ENCODE peak calls at places on chromosome X, in seven cellular contexts. P is endodermal cell, H is NT2/D1, K is brain microvascular endothelial cell, V is cardiac muscle cell, I is foreskin fibroblast, B is BJ. Q is an unnamed sample.

GRCh38 chrX:39953027-39953426 is 144.7 kb downstream of the BCOR start:
- DNase-seq in P (no peak), H (no peak), K (no peak), V (no peak), I (no peak), B (no peak), Q (no peak)

GRCh38 chrX:132086717-132087116 is 41.1 kb downstream of the FRMD7 start:
- DNase-seq in P (no peak), H (no peak), K (peak), V (no peak), I (peak), B (no peak), Q (no peak)

GRCh38 chrX:39815621-39816020 is 282.1 kb downstream of the BCOR start:
- DNase-seq in P (peak), H (no peak), K (no peak), V (peak), I (no peak), B (no peak), Q (no peak)

GRCh38 chrX:12974217-12974796 is 603 bp upstream of the TMSB4X start:
- DNase-seq in P (peak), H (no peak), K (no peak), V (peak), I (peak), B (no peak), Q (peak)

GRCh38 chrX:27966492-27966891 is 14.8 kb downstream of the DCAF8L1 start:
- DNase-seq in P (no peak), H (no peak), K (no peak), V (peak), I (no peak), B (no peak), Q (no peak)

GRCh38 chrX:108167211-108167872 is 75.8 kb downstream of the ATG4A start:
- DNase-seq in P (no peak), H (no peak), K (peak), V (peak), I (no peak), B (no peak), Q (no peak)

GRCh38 chrX:150362599-150363481 is at the start of gene MAMLD1:
- DNase-seq in P (peak), H (no peak), K (peak), V (peak), I (peak), B (no peak), Q (peak)

GRCh38 chrX:124280294-124280902 is 52.1 kb upstream of the TEX13D start:
- DNase-seq in P (no peak), H (no peak), K (no peak), V (no peak), I (no peak), B (no peak), Q (no peak)

GRCh38 chrX:11787564-11787963 is 29.5 kb downstream of the MSL3 start:
- DNase-seq in P (peak), H (peak), K (peak), V (peak), I (peak), B (no peak), Q (peak)

GRCh38 chrX:79081895-79082512 is 62.5 kb upstream of the GPR174 start:
- DNase-seq in P (no peak), H (peak), K (peak), V (peak), I (no peak), B (no peak), Q (no peak)

GRCh38 chrX:72358313-72358712 is 52.6 kb upstream of the CITED1 start:
- DNase-seq in P (no peak), H (no peak), K (peak), V (peak), I (peak), B (no peak), Q (no peak)

GRCh38 chrX:68748030-68748429 is 80.8 kb upstream of the EFNB1 start:
- DNase-seq in P (no peak), H (no peak), K (no peak), V (no peak), I (no peak), B (no peak), Q (no peak)

GRCh38 chrX:134836497-134836968 is 154.3 kb upstream of the SMIM10 start:
- DNase-seq in P (no peak), H (no peak), K (no peak), V (peak), I (peak), B (no peak), Q (no peak)

GRCh38 chrX:39777623-39778025 is 320.1 kb downstream of the BCOR start:
- DNase-seq in P (no peak), H (no peak), K (no peak), V (no peak), I (no peak), B (no peak), Q (no peak)

GRCh38 chrX:130118396-130118795 is 8.1 kb upstream of the ELF4 start:
- DNase-seq in P (no peak), H (no peak), K (peak), V (peak), I (peak), B (no peak), Q (no peak)

GRCh38 chrX:116975517-116975916 is 512.7 kb upstream of the CT83 start:
- DNase-seq in P (no peak), H (no peak), K (no peak), V (no peak), I (no peak), B (no peak), Q (no peak)

GRCh38 chrX:54473993-54474859 is 21.8 kb downstream of the FGD1 start:
- DNase-seq in P (no peak), H (no peak), K (no peak), V (no peak), I (no peak), B (no peak), Q (no peak)

GRCh38 chrX:45697591-45697990 is 496.9 kb upstream of the DIPK2B start:
- DNase-seq in P (no peak), H (no peak), K (peak), V (peak), I (peak), B (no peak), Q (no peak)

GRCh38 chrX:12899506-12899905 is 6.9 kb upstream of the TLR8 start:
- DNase-seq in P (no peak), H (no peak), K (no peak), V (no peak), I (no peak), B (no peak), Q (no peak)

GRCh38 chrX:34300871-34301270 is 168.8 kb upstream of the FAM47A start:
- DNase-seq in P (peak), H (peak), K (peak), V (peak), I (no peak), B (no peak), Q (no peak)

GRCh38 chrX:40504801-40505605 is 75.8 kb upstream of the ATP6AP2 start:
- DNase-seq in P (peak), H (peak), K (peak), V (peak), I (peak), B (peak), Q (no peak)

GRCh38 chrX:123215397-123216089 is 31.5 kb downstream of the GRIA3 start:
- DNase-seq in P (no peak), H (no peak), K (no peak), V (no peak), I (no peak), B (no peak), Q (no peak)

GRCh38 chrX:135513140-135513535 is 7.3 kb upstream of the INTS6L start:
- DNase-seq in P (no peak), H (no peak), K (no peak), V (no peak), I (no peak), B (no peak), Q (no peak)

GRCh38 chrX:54950730-54951375 is 30.2 kb downstream of the TRO start:
- DNase-seq in P (no peak), H (no peak), K (no peak), V (no peak), I (no peak), B (no peak), Q (no peak)

GRCh38 chrX:150225266-150225665 is 137.9 kb upstream of the MAMLD1 start:
- DNase-seq in P (no peak), H (no peak), K (no peak), V (no peak), I (no peak), B (no peak), Q (no peak)

GRCh38 chrX:106726485-106727437 is at the start of gene RNF128:
- DNase-seq in P (peak), H (peak), K (peak), V (peak), I (peak), B (no peak), Q (peak)

GRCh38 chrX:132077912-132078311 is 49.9 kb downstream of the FRMD7 start:
- DNase-seq in P (no peak), H (no peak), K (no peak), V (no peak), I (no peak), B (no peak), Q (no peak)

GRCh38 chrX:43882294-43882681 is at the start of gene MAOB:
- DNase-seq in P (peak), H (peak), K (no peak), V (no peak), I (no peak), B (no peak), Q (peak)

GRCh38 chrX:103531002-103531401 is 11.7 kb upstream of the RAB40A start:
- DNase-seq in P (no peak), H (no peak), K (peak), V (peak), I (peak), B (peak), Q (no peak)

GRCh38 chrX:129823115-129823514 is 20.6 kb downstream of the ZDHHC9 start:
- DNase-seq in P (peak), H (peak), K (no peak), V (peak), I (no peak), B (no peak), Q (peak)

GRCh38 chrX:104270916-104271512 is 16.3 kb upstream of the ESX1 start:
- DNase-seq in P (peak), H (no peak), K (peak), V (peak), I (no peak), B (no peak), Q (peak)

GRCh38 chrX:104112326-104112951 is at the start of gene ZCCHC18:
- DNase-seq in P (peak), H (peak), K (peak), V (peak), I (peak), B (no peak), Q (peak)

GRCh38 chrX:45850775-45851433 is 650.2 kb upstream of the DIPK2B start:
- DNase-seq in P (peak), H (no peak), K (peak), V (peak), I (no peak), B (no peak), Q (peak)

GRCh38 chrX:53374222-53374820 is 48.1 kb downstream of the SMC1A start:
- DNase-seq in P (no peak), H (no peak), K (no peak), V (peak), I (peak), B (no peak), Q (no peak)

GRCh38 chrX:101370888-101371504 is 15.0 kb downstream of the BTK start:
- DNase-seq in P (no peak), H (no peak), K (no peak), V (no peak), I (no peak), B (no peak), Q (no peak)

GRCh38 chrX:107632291-107632690 is 4.0 kb downstream of the PRPS1 start:
- DNase-seq in P (no peak), H (no peak), K (no peak), V (no peak), I (no peak), B (no peak), Q (no peak)

GRCh38 chrX:68833855-68834331 is 5.1 kb downstream of the EFNB1 start:
- DNase-seq in P (peak), H (no peak), K (no peak), V (no peak), I (no peak), B (no peak), Q (peak)

GRCh38 chrX:15514279-15514678 is 13.7 kb downstream of the BMX start:
- DNase-seq in P (no peak), H (no peak), K (no peak), V (no peak), I (no peak), B (no peak), Q (no peak)

GRCh38 chrX:71254092-71254941 is at the start of gene ZMYM3:
- DNase-seq in P (peak), H (peak), K (peak), V (peak), I (peak), B (no peak), Q (peak)
- H3K4me3 ChIP-seq in P (peak), H (peak), K (peak), V (peak), I (peak), B (peak), Q (peak)

DNA sequence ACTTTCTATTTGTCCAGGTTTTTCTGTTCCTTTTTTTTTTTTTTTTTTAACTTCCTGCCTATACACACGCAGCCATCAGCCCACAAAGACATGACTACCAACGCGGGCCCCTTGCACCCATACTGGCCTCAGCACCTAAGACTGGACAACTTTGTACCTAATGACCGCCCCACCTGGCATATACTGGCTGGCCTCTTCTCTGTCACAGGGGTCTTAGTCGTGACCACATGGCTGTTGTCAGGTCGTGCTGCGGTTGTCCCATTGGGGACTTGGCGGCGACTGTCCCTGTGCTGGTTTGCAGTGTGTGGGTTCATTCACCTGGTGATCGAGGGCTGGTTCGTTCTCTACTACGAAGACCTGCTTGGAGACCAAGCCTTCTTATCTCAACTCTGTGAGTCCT is 2.1 kb downstream of the EBP start:
- DNase-seq in P (no peak), H (no peak), K (no peak), V (no peak), I (no peak), B (no peak), Q (no peak)
- H3K4me3 ChIP-seq in P (no peak), H (no peak), K (no peak), V (no peak), I (no peak), B (no peak), Q (no peak)

GRCh38 chrX:1493317-1493856 is 40.7 kb upstream of the ASMTL start:
- DNase-seq in P (no peak), H (no peak), K (no peak), V (no peak), I (no peak), B (no peak), Q (no peak)
- H3K4me3 ChIP-seq in P (no peak), H (no peak), K (no peak), V (no peak), I (no peak), B (no peak), Q (no peak)

GRCh38 chrX:153599192-153600031 is 473 bp upstream of the CCNQ start:
- DNase-seq in P (peak), H (peak), K (peak), V (peak), I (peak), B (peak), Q (peak)
- H3K4me3 ChIP-seq in P (peak), H (peak), K (peak), V (peak), I (peak), B (peak), Q (peak)

GRCh38 chrX:16870861-16871584 is 861 bp upstream of the RBBP7 start:
- DNase-seq in P (peak), H (peak), K (no peak), V (no peak), I (no peak), B (no peak), Q (no peak)

GRCh38 chrX:16869393-16870094 is 618 bp downstream of the RBBP7 start:
- DNase-seq in P (peak), H (peak), K (no peak), V (peak), I (no peak), B (no peak), Q (peak)

GRCh38 chrX:16868920-16869319 is 1.2 kb downstream of the RBBP7 start:
- DNase-seq in P (no peak), H (no peak), K (no peak), V (no peak), I (no peak), B (no peak), Q (no peak)

GRCh38 chrX:16870095-16870860 is at the start of gene RBBP7:
- DNase-seq in P (peak), H (peak), K (peak), V (peak), I (peak), B (peak), Q (peak)

GRCh38 chrX:16867947-16868346 is 2.2 kb downstream of the RBBP7 start:
- DNase-seq in P (no peak), H (no peak), K (no peak), V (no peak), I (no peak), B (no peak), Q (no peak)
- H3K4me3 ChIP-seq in P (peak), H (no peak), K (no peak), V (no peak), I (peak), B (no peak), Q (no peak)

DNA sequence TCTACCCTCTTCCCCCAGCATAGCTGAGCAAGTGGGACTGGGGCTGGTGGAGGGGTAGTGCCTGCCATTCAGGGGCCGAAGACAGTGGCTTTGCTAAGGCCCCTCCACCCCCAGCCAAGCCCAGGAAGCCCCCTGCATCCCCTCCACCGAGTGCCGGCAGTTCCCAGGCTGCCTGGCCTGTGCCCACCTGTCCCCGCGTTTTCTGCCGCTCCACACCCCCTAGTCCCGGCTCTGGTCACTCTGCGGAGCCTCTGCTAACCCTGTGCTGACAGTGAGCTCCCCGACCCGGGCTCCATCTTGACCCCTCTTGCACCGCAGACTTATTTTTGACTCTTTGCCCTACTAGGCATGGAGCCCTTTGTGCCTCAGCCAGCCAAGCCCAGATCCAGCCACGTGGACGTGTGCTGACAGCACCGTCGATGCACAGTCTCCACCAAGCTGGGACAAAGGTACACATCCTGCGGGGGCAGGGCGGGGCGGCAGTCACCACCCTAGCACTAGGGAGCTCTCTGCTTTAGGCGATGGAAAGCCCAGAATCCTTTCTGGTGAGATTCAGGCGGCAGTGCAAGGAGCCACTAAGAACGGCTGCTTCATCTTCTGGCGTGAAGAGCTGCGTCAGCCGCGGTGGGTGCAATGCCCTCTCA is 96.6 kb downstream of the PHKA2 start:
- DNase-seq in P (peak), H (no peak), K (no peak), V (peak), I (no peak), B (no peak), Q (peak)
- H3K4me3 ChIP-seq in P (no peak), H (no peak), K (peak), V (no peak), I (no peak), B (no peak), Q (peak)

DNA sequence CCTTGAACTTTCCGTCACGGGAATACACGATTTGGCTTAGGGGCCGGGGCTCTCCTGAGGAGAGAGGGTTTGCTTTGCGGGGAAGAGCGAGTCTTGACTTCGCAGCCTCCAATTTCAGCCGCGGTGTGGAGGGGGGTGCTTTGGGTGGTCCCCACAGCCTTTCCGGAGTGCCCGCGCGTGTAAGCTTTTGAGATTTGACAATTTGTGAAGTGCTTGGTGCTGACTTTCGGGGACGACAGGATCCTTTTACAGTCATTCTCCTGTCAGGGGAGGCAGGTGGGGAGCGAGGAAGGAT is 361 bp downstream of the SCML1 start:
- DNase-seq in P (no peak), H (no peak), K (no peak), V (no peak), I (no peak), B (no peak), Q (no peak)
- H3K4me3 ChIP-seq in P (peak), H (peak), K (peak), V (peak), I (peak), B (peak), Q (peak)

GRCh38 chrX:17736856-17737706 is at the start of gene SCML1:
- DNase-seq in P (peak), H (peak), K (peak), V (peak), I (peak), B (peak), Q (peak)
- H3K4me3 ChIP-seq in P (peak), H (peak), K (peak), V (peak), I (peak), B (peak), Q (peak)

GRCh38 chrX:47129879-47130358 is 14.6 kb downstream of the NDUFB11 start:
- DNase-seq in P (no peak), H (no peak), K (no peak), V (peak), I (no peak), B (no peak), Q (no peak)
- H3K4me3 ChIP-seq in P (peak), H (peak), K (peak), V (peak), I (peak), B (peak), Q (peak)

Q was measured in transverse colon.